ENCODE peak calls at places on chromosomes 13 and 19, in four cellular contexts. D is A549, I is K562, X is HepG2. O is an unnamed sample.
A peak's percentile ranks its signal among the peaks of the same experiment; 100 is the strongest.

GRCh38 chr13:46655727-46656180 is 102.8 kb downstream of the LRCH1 start:
- DNase-seq in D (no peak), I (no peak), X (no peak), O (no peak)

GRCh38 chr19:45218887-45219780 is 26.1 kb downstream of the EXOC3L2 start:
- DNase-seq in D (no peak), I (peak; percentile 71), X (no peak), O (no peak)

GRCh38 chr19:39834287-39834841 is 402 bp upstream of the DYRK1B start:
- DNase-seq in D (no peak), I (no peak), X (no peak), O (no peak)

GRCh38 chr19:44890366-44891015 is 563 bp upstream of the TOMM40 start:
- DNase-seq in D (peak; percentile 100), I (peak; percentile 100), X (peak; percentile 100), O (peak; percentile 100)

GRCh38 chr13:40146586-40147240 is 491.3 kb downstream of the COG6 start:
- DNase-seq in D (no peak), I (no peak), X (no peak), O (no peak)

GRCh38 chr19:18173572-18174294 is at the start of gene IFI30:
- DNase-seq in D (peak; percentile 68), I (peak; percentile 85), X (peak; percentile 68), O (peak; percentile 77)

GRCh38 chr19:41321600-41322270 is 11.8 kb downstream of the CCDC97 start:
- DNase-seq in D (peak; percentile 95), I (peak; percentile 71), X (peak; percentile 82), O (peak; percentile 70)

GRCh38 chr13:45136741-45137500 is 16.6 kb downstream of the GTF2F2 start:
- DNase-seq in D (no peak), I (no peak), X (no peak), O (no peak)

GRCh38 chr19:29062486-29063435 is 150.2 kb downstream of the UQCRFS1 start:
- DNase-seq in D (no peak), I (no peak), X (no peak), O (no peak)

GRCh38 chr13:51844862-51845573 is at the start of gene TMEM272:
- DNase-seq in D (peak; percentile 77), I (peak; percentile 70), X (peak; percentile 43), O (peak; percentile 81)

GRCh38 chr19:55253842-55254624 is 4.8 kb downstream of the PPP6R1 start:
- DNase-seq in D (no peak), I (no peak), X (no peak), O (no peak)

GRCh38 chr13:20882206-20882605 is 20.3 kb downstream of the XPO4 start:
- DNase-seq in D (no peak), I (no peak), X (no peak), O (no peak)

GRCh38 chr19:39133431-39134270 is 8.1 kb downstream of the PAK4 start:
- DNase-seq in D (no peak), I (peak; percentile 46), X (no peak), O (no peak)

GRCh38 chr19:37932985-37933953 is 26.3 kb downstream of the SIPA1L3 start:
- DNase-seq in D (peak; percentile 88), I (no peak), X (peak; percentile 38), O (peak; percentile 36)

GRCh38 chr19:58518261-58519086 is 1.1 kb downstream of the ZBTB45 start:
- DNase-seq in D (no peak), I (no peak), X (no peak), O (no peak)

GRCh38 chr13:27280009-27280646 is 9.5 kb downstream of the RASL11A start:
- DNase-seq in D (no peak), I (no peak), X (no peak), O (no peak)

GRCh38 chr19:28793391-28794168 is 419.4 kb downstream of the UQCRFS1 start:
- DNase-seq in D (no peak), I (no peak), X (no peak), O (peak; percentile 51)

GRCh38 chr19:47582320-47582909 is 9.5 kb upstream of the ZNF541 start:
- DNase-seq in D (no peak), I (no peak), X (no peak), O (no peak)

GRCh38 chr13:44819245-44819644 is 170.0 kb downstream of the NUFIP1 start:
- DNase-seq in D (peak; percentile 58), I (no peak), X (peak; percentile 57), O (no peak)

GRCh38 chr19:18021121-18021755 is 13.3 kb downstream of the ARRDC2 start:
- DNase-seq in D (no peak), I (peak; percentile 83), X (no peak), O (no peak)

GRCh38 chr13:36421447-36421846 is 10.8 kb upstream of the CCNA1 start:
- DNase-seq in D (no peak), I (no peak), X (no peak), O (no peak)

GRCh38 chr13:107678075-107678689 is 537.2 kb downstream of the LIG4 start:
- DNase-seq in D (no peak), I (no peak), X (no peak), O (no peak)

DNA sequence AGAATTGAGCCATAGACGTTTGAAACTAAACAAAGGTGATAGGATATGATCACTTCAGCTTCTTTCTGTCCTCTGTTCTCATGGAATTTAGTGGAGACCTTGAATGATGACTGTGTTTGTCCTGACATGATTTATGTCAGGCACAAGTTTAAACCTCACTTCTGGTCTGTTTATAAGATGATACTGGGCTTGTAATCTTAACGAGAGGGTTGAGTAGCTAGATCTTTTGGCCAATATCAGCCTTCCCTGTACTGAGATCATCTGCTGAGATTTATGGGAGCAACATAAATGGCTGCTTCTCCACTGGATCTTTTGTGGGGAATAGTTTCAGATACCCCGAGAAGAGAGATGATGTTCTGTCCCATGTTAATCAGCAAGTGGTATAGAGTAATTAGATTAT is 121.8 kb upstream of the OBI1 start:
- DNase-seq in D (no peak), I (no peak), X (no peak), O (no peak)
- TF ChIP-seq HMGXB4 in D (no peak), I (no peak), X (no peak), O (no peak)

DNA sequence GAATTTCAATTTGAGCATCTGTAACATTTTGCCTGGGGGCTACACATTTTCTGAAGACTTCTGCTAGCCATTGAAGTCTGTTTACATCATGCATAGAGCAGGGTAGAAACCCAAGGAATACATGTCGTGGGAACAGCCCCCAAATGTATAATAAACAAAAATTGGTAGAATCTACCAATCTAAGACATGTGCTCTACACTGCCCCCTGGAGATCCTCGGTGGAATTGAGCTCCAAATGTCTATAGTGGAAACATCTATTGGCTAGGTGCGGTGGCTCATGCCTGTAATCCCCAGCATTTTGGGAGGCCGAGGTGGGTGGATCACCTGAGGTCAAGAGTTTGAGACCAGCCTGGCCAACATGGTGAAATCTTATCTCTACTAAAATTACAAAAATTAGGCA is 57.3 kb downstream of the MBD3L2B start:
- DNase-seq in D (no peak), I (peak; percentile 30), X (no peak), O (peak; percentile 11)
- TF ChIP-seq HMGXB4 in D (no peak), I (no peak), X (no peak), O (no peak)

GRCh38 chr19:31264379-31264778 is 84.9 kb downstream of the TSHZ3 start:
- DNase-seq in D (no peak), I (no peak), X (no peak), O (no peak)
- TF ChIP-seq HMGXB4 in D (no peak), I (no peak), X (no peak), O (no peak)

DNA sequence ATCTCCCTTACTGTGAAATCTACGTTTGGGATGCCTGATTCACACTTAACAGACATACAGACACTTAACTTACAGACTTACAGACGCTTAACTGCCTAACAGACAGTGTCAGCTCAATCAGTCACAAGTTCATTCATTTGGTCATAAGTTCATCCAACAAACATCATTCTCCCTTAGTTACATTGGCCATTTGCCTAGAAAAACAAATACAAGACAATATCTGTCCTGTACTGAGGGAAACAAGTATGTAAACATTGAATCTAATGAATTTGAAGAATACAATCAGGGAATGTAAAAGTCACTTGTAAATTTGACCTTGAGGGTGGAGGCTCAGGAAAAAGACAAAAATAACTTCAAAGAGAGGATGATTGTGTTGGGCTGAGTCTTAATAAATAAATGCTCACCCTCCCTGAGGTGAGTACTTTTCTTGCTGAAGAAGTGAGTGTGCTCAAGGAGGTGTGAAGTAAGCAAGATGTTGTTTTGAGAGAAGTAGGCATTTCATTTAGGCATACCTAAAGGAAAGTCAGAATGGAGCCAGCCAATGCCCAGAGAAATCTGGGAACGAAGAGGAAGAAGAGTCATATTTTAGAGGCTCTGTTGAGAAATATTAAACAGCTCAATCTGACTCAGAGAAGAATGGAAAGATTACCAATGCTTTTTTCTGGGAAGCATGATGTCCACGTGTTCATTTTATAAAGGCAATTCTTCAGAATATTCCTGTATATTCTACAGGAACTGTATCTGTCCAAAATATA is 958.4 kb upstream of the SLC10A2 start:
- DNase-seq in D (no peak), I (no peak), X (no peak), O (no peak)
- TF ChIP-seq HMGXB4 in D (no peak), I (no peak), X (no peak), O (no peak)

GRCh38 chr19:19651076-19651475 is 7.6 kb upstream of the GMIP start:
- DNase-seq in D (no peak), I (no peak), X (no peak), O (no peak)
- TF ChIP-seq HMGXB4 in D (no peak), I (no peak), X (no peak), O (no peak)

DNA sequence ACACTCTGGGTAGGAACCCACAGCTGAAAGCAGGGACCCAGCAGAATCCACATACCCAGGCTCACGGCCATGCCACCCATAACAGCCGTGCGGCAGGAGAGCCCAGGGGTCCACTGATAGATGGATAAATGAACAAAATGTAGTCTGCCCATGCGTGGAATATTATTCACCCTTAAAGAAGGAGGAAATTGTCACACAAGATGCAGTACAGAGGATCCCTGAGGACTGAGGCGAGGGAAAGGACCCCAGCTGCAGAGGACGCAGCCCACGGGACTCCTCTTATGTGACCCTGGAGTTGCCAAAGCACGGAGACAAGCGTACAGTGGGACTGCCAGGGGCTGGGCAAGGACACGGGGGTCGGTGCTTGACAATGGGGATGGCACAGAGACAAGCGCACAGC is 10.7 kb downstream of the GRTP1 start:
- DNase-seq in D (no peak), I (no peak), X (no peak), O (no peak)
- TF ChIP-seq HMGXB4 in D (no peak), I (no peak), X (no peak), O (no peak)

DNA sequence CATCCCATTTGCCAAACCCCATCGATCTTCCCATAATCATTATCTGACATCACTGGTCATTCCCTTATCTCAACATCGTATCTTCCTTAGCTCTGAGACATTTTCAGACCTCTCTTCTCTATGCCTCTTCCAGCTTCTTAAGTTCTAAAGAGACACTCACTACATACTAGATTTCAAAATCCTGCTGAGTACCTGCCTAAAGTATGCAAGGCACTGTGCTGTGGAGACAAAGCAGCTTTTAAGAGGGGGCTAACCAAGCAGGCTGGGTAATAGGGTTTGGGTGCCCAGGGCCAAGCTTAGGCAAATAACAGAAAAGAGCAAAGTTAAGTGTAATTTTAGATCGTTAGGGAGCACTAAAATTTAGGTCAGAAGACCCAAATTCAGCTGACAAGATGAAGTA is 3.4 kb upstream of the POMP start:
- DNase-seq in D (no peak), I (no peak), X (no peak), O (no peak)
- TF ChIP-seq HMGXB4 in D (no peak), I (no peak), X (no peak), O (no peak)

DNA sequence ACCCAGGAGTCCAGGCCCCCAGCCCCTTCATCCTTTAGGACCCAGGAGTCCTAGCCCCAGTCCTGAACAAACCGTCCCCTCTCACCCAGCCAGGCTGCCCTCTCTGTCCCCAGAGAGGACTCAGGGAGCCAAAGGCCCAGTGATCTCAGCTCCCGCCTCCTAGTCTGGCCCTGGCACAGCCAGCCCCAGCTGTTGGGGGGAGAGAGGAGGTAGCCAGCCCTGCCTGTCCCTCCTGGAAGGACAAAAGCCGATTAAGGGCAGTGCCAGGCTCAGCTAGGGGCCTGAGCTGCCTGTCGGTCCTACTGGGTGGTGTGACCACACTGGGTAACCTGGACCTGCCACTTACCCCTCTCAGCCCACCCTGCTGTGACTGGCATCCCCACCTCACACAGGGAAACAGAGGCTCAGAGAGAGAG is 14.5 kb downstream of the LIPE start:
- DNase-seq in D (no peak), I (no peak), X (no peak), O (no peak)
- TF ChIP-seq HMGXB4 in D (no peak), I (no peak), X (no peak), O (no peak)

O was measured in WTC11.